ENCODE peak calls at places on chromosomes 1 and 21, in six cellular contexts. D is pancreas; M is stimulated activated CD4-positive, alpha-beta T cell treated with anti-CD3 and anti-CD28 coated beads, TNF-alpha, amount 100 ng/mL, for 1 hour; Y is T-helper 2 cell; J is fibroblast of lung; V is naive thymus-derived CD4-positive, alpha-beta T cell. B is an unnamed sample.

GRCh38 chr1:1194723-1195122 is 11.7 kb downstream of the TNFRSF18 start:
- DNase-seq in Y (no peak), V (no peak), M (no peak), J (no peak), D (no peak), B (no peak)

GRCh38 chr1:175015243-175015642 is 8.0 kb downstream of the MRPS14 start:
- DNase-seq in J (peak), D (no peak), M (no peak), V (no peak), Y (no peak), B (no peak)

GRCh38 chr21:29719561-29719960 is 220.2 kb downstream of the GRIK1 start:
- DNase-seq in Y (no peak), J (no peak), D (no peak), M (no peak), V (no peak), B (no peak)

GRCh38 chr1:7298749-7299151 is 472.3 kb upstream of the VAMP3 start:
- DNase-seq in V (no peak), D (no peak), J (peak), Y (no peak), M (no peak), B (peak)

GRCh38 chr21:33643658-33644311 is 1.5 kb downstream of the ITSN1 start:
- DNase-seq in M (no peak), Y (no peak), J (peak), D (no peak), V (no peak), B (no peak)

GRCh38 chr1:27332536-27333281 is 9.1 kb upstream of the SYTL1 start:
- DNase-seq in D (peak), M (no peak), Y (peak), V (peak), J (no peak), B (no peak)

GRCh38 chr1:223269006-223269405 is 95.0 kb downstream of the SUSD4 start:
- DNase-seq in J (no peak), Y (no peak), D (no peak), M (no peak), V (no peak), B (no peak)

GRCh38 chr1:46535063-46535462 is 16.4 kb downstream of the KNCN start:
- DNase-seq in J (no peak), D (peak), Y (no peak), M (no peak), V (no peak), B (no peak)

GRCh38 chr1:154746620-154747299 is 123.3 kb downstream of the KCNN3 start:
- DNase-seq in J (no peak), M (no peak), V (no peak), D (no peak), Y (no peak), B (no peak)

GRCh38 chr1:173113015-173113741 is 62.4 kb upstream of the TNFSF18 start:
- DNase-seq in J (peak), D (no peak), M (no peak), Y (no peak), V (no peak), B (no peak)

GRCh38 chr1:45322486-45323040 is 4.1 kb upstream of the HPDL start:
- DNase-seq in D (no peak), J (peak), V (no peak), M (no peak), Y (no peak), B (no peak)

GRCh38 chr1:202249846-202250245 is 56.2 kb downstream of the LGR6 start:
- DNase-seq in Y (no peak), V (no peak), J (peak), M (no peak), D (no peak), B (no peak)

GRCh38 chr1:184535191-184535970 is 148.6 kb downstream of the C1orf21 start:
- DNase-seq in D (no peak), J (peak), Y (no peak), M (no peak), V (no peak), B (no peak)

GRCh38 chr1:201419241-201419640 is 2.3 kb downstream of the TNNI1 start:
- DNase-seq in M (no peak), Y (no peak), V (no peak), J (no peak), D (no peak), B (no peak)

GRCh38 chr1:24910751-24911650 is 19.1 kb downstream of the RUNX3 start:
- DNase-seq in Y (peak), V (no peak), D (no peak), M (peak), J (peak), B (no peak)

GRCh38 chr1:200916681-200917080 is 22.0 kb downstream of the INAVA start:
- DNase-seq in V (no peak), M (no peak), Y (no peak), D (no peak), J (no peak), B (no peak)

GRCh38 chr1:203512830-203513578 is 19.1 kb downstream of the OPTC start:
- DNase-seq in J (peak), V (peak), M (peak), D (no peak), Y (no peak), B (no peak)

GRCh38 chr1:91844862-91845528 is 41.0 kb downstream of the TGFBR3 start:
- DNase-seq in Y (no peak), D (no peak), V (no peak), J (peak), M (no peak), B (peak)

GRCh38 chr1:172382406-172382805 is 38.1 kb upstream of the C1orf105 start:
- DNase-seq in V (no peak), Y (no peak), D (no peak), M (no peak), J (no peak), B (no peak)

GRCh38 chr1:67211589-67212563 is 45.6 kb downstream of the IL23R start:
- DNase-seq in D (no peak), J (peak), M (peak), V (peak), Y (peak), B (no peak)

GRCh38 chr1:222828939-222829338 is 14.1 kb downstream of the DISP1 start:
- DNase-seq in J (no peak), M (no peak), V (no peak), D (no peak), Y (no peak), B (no peak)

GRCh38 chr1:30479576-30479975 is 243.8 kb downstream of the MATN1 start:
- DNase-seq in J (no peak), Y (no peak), D (no peak), M (no peak), V (no peak), B (no peak)

GRCh38 chr1:45005761-45006160 is 5.4 kb downstream of the HECTD3 start:
- DNase-seq in Y (no peak), V (no peak), D (no peak), J (no peak), M (no peak), B (no peak)

B was measured in vagina.